ENCODE peak calls at places on chromosomes 6 and 20, in nine cellular contexts. One of them, this sample, is unnamed.

GRCh38 chr6:169702640-169703246 is 817 bp downstream of the C6orf120 start:
- DNase-seq in pancreas: peak
- DNase-seq in transverse colon: peak
- DNase-seq in A549: no peak
- DNase-seq in left lung: peak
- DNase-seq in lower lobe of right lung: peak
- DNase-seq in PC-3: peak
- DNase-seq in Peyer's patch: peak
- DNase-seq in Panc1: no peak
- DNase-seq in this sample: no peak

GRCh38 chr20:15674253-15675145 is 898.7 kb downstream of the KIF16B start:
- DNase-seq in pancreas: no peak
- DNase-seq in transverse colon: no peak
- DNase-seq in A549: no peak
- DNase-seq in left lung: no peak
- DNase-seq in lower lobe of right lung: no peak
- DNase-seq in PC-3: no peak
- DNase-seq in Peyer's patch: no peak
- DNase-seq in Panc1: no peak
- DNase-seq in this sample: no peak

GRCh38 chr20:49283703-49284625 is 6.1 kb upstream of the ZNFX1 start:
- DNase-seq in pancreas: no peak
- DNase-seq in transverse colon: no peak
- DNase-seq in A549: no peak
- DNase-seq in left lung: no peak
- DNase-seq in lower lobe of right lung: no peak
- DNase-seq in PC-3: peak
- DNase-seq in Peyer's patch: no peak
- DNase-seq in Panc1: no peak
- DNase-seq in this sample: no peak

GRCh38 chr6:143485967-143486366 is 25.6 kb downstream of the FUCA2 start:
- DNase-seq in pancreas: no peak
- DNase-seq in transverse colon: no peak
- DNase-seq in A549: no peak
- DNase-seq in left lung: no peak
- DNase-seq in lower lobe of right lung: no peak
- DNase-seq in PC-3: no peak
- DNase-seq in Peyer's patch: no peak
- DNase-seq in Panc1: no peak
- DNase-seq in this sample: no peak

GRCh38 chr20:4130404-4131189 is 115.2 kb upstream of the RNF24 start:
- DNase-seq in pancreas: no peak
- DNase-seq in transverse colon: no peak
- DNase-seq in A549: peak
- DNase-seq in left lung: no peak
- DNase-seq in lower lobe of right lung: no peak
- DNase-seq in PC-3: peak
- DNase-seq in Peyer's patch: no peak
- DNase-seq in Panc1: peak
- DNase-seq in this sample: no peak

GRCh38 chr6:32565511-32565910 is 24.1 kb downstream of the HLA-DRB1 start:
- DNase-seq in pancreas: no peak
- DNase-seq in transverse colon: no peak
- DNase-seq in A549: no peak
- DNase-seq in left lung: no peak
- DNase-seq in lower lobe of right lung: no peak
- DNase-seq in PC-3: no peak
- DNase-seq in Peyer's patch: no peak
- DNase-seq in Panc1: no peak
- DNase-seq in this sample: no peak

GRCh38 chr6:30364591-30364990 is 19.6 kb downstream of the RPP21 start:
- DNase-seq in pancreas: no peak
- DNase-seq in transverse colon: no peak
- DNase-seq in A549: no peak
- DNase-seq in left lung: no peak
- DNase-seq in lower lobe of right lung: no peak
- DNase-seq in PC-3: peak
- DNase-seq in Peyer's patch: no peak
- DNase-seq in Panc1: no peak
- DNase-seq in this sample: no peak

GRCh38 chr20:59972037-59972801 is 14.0 kb downstream of the CDH26 start:
- DNase-seq in pancreas: no peak
- DNase-seq in transverse colon: no peak
- DNase-seq in A549: no peak
- DNase-seq in left lung: no peak
- DNase-seq in lower lobe of right lung: no peak
- DNase-seq in PC-3: peak
- DNase-seq in Peyer's patch: no peak
- DNase-seq in Panc1: no peak
- DNase-seq in this sample: no peak

GRCh38 chr6:132912273-132912672 is 97.9 kb downstream of the RPS12 start:
- DNase-seq in pancreas: no peak
- DNase-seq in transverse colon: no peak
- DNase-seq in A549: no peak
- DNase-seq in left lung: no peak
- DNase-seq in lower lobe of right lung: no peak
- DNase-seq in PC-3: peak
- DNase-seq in Peyer's patch: no peak
- DNase-seq in Panc1: no peak
- DNase-seq in this sample: no peak

GRCh38 chr6:56246941-56247653 is at the start of gene COL21A1:
- DNase-seq in pancreas: peak
- DNase-seq in transverse colon: peak
- DNase-seq in A549: peak
- DNase-seq in left lung: peak
- DNase-seq in lower lobe of right lung: peak
- DNase-seq in PC-3: peak
- DNase-seq in Peyer's patch: no peak
- DNase-seq in Panc1: no peak
- DNase-seq in this sample: no peak

GRCh38 chr6:88808381-88808780 is 155.0 kb downstream of the RNGTT start:
- DNase-seq in pancreas: no peak
- DNase-seq in transverse colon: no peak
- DNase-seq in A549: no peak
- DNase-seq in left lung: no peak
- DNase-seq in lower lobe of right lung: no peak
- DNase-seq in PC-3: no peak
- DNase-seq in Peyer's patch: no peak
- DNase-seq in Panc1: no peak
- DNase-seq in this sample: no peak

GRCh38 chr6:26328265-26328844 is 36.6 kb upstream of the BTN3A2 start:
- DNase-seq in pancreas: no peak
- DNase-seq in transverse colon: no peak
- DNase-seq in A549: no peak
- DNase-seq in left lung: no peak
- DNase-seq in lower lobe of right lung: no peak
- DNase-seq in PC-3: no peak
- DNase-seq in Peyer's patch: no peak
- DNase-seq in Panc1: no peak
- DNase-seq in this sample: no peak

GRCh38 chr6:169931223-169931760 is 179.9 kb downstream of the ERMARD start:
- DNase-seq in pancreas: no peak
- DNase-seq in transverse colon: no peak
- DNase-seq in A549: no peak
- DNase-seq in left lung: no peak
- DNase-seq in lower lobe of right lung: no peak
- DNase-seq in PC-3: no peak
- DNase-seq in Peyer's patch: no peak
- DNase-seq in Panc1: no peak
- DNase-seq in this sample: no peak

GRCh38 chr6:99151634-99152344 is 197.7 kb downstream of the FAXC start:
- DNase-seq in pancreas: peak
- DNase-seq in transverse colon: peak
- DNase-seq in A549: peak
- DNase-seq in left lung: no peak
- DNase-seq in lower lobe of right lung: peak
- DNase-seq in PC-3: peak
- DNase-seq in Peyer's patch: no peak
- DNase-seq in Panc1: peak
- DNase-seq in this sample: peak

DNA sequence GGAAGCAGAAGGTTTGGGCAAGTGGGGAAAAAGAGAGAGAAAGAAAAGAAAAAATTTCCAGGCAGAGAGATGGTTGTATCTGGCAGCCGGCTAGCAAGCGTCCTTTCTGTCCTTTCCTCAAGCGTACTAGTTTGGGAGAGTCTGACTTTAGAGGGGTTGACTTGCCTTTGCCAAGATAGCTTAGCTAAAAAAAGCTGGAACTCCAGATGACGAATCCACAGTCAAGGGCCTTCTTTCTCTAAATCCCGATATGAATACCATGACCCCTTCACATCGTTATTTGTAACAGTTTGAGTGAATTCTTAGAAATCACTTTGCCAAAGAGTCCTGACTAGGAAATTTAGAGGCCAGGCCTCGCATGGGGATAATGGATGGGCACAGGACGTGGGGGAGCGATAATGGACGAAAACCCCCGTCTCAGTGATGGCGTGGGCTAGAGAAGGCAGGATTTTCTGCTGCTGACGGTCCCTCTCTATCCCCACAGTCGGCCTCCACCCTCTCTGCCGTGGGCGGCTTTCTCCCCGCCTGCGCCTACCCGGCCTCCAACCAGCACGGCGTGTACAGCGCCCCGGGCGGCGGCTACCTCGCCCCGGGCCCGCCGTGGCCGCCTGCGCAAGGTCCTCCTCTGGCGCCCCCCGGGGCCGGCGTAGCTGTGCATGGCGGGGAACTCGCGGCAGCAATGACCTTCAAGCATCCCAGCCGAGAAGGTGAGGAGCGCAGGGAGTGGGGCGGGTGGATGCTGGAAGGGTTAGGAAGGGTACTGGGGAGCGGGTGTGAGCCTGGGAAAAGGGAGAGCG is 3.5 kb downstream of the PAX1 start:
- DNase-seq in pancreas: no peak
- DNase-seq in transverse colon: no peak
- DNase-seq in A549: no peak
- DNase-seq in left lung: no peak
- DNase-seq in lower lobe of right lung: no peak
- DNase-seq in PC-3: no peak
- DNase-seq in Peyer's patch: no peak
- DNase-seq in Panc1: no peak
- DNase-seq in this sample: no peak
- H3K4me3 ChIP-seq in pancreas: no peak
- H3K4me3 ChIP-seq in transverse colon: no peak
- H3K4me3 ChIP-seq in A549: no peak
- H3K4me3 ChIP-seq in left lung: no peak
- H3K4me3 ChIP-seq in lower lobe of right lung: no peak
- H3K4me3 ChIP-seq in PC-3: no peak
- H3K4me3 ChIP-seq in Peyer's patch: no peak
- H3K4me3 ChIP-seq in Panc1: no peak
- H3K4me3 ChIP-seq in this sample: no peak

DNA sequence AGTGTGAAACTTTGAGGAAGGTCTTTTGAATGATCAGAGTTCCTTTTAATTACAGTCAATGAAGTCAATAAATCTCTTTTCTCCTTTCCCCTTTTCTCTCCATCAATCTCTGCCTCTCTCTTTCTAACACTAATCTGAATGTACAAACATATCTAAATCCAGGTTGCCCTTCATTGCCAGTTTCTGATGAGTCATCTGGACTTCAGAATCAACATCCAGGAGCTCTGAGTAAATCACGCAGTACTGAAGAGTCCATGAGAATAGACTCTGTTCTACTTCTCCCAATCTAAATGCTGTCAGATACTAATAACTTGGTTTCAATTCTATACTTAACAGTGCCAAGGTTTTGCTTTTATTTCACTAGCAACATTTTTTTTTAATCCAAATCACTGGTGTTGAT is 238.7 kb upstream of the THEMIS start:
- DNase-seq in pancreas: no peak
- DNase-seq in transverse colon: no peak
- DNase-seq in A549: peak
- DNase-seq in left lung: no peak
- DNase-seq in lower lobe of right lung: no peak
- DNase-seq in PC-3: peak
- DNase-seq in Peyer's patch: no peak
- DNase-seq in Panc1: peak
- DNase-seq in this sample: no peak
- H3K27ac ChIP-seq in pancreas: no peak
- H3K27ac ChIP-seq in transverse colon: no peak
- H3K27ac ChIP-seq in A549: peak
- H3K27ac ChIP-seq in left lung: no peak
- H3K27ac ChIP-seq in lower lobe of right lung: no peak
- H3K27ac ChIP-seq in PC-3: no peak
- H3K27ac ChIP-seq in Peyer's patch: no peak
- H3K27ac ChIP-seq in Panc1: no peak
- H3K27ac ChIP-seq in this sample: no peak

DNA sequence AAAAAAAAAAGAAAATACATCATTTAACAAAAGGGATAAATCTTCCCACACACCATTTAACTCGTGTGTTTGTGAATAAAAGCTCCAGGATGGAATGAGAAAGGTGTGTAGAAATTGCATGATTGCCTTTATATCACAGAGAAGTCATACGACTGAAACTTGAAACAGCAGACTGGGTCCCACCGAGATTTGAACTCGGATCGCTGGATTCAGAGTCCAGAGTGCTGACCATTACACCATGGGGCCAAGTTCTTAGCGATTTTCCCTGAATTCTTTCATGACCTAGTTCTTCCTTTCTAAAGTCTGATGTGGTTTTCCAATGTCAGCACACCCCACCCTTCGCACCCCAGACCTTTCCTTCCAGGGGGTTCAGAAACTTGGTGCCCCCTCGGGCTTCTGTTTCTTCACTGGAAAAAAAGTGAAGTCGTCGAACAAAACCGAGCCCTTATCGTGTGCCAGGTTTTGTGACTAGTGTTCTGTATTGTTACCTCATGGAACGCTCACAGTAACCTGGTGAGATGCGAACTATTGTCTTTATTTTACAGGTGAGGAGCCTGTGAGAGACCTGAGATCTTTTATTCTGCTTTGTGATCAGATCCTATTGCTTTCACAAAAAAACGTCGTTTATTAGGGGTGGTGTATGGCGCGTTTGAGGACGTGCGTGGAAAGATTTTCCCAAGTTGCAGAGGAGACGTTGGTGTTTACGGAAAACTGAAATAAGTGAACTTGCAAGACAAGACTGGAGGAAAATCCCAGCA is 120.8 kb downstream of the OR2B2 start:
- DNase-seq in pancreas: peak
- DNase-seq in transverse colon: peak
- DNase-seq in A549: peak
- DNase-seq in left lung: peak
- DNase-seq in lower lobe of right lung: no peak
- DNase-seq in PC-3: peak
- DNase-seq in Peyer's patch: no peak
- DNase-seq in Panc1: peak
- DNase-seq in this sample: no peak
- H3K4me3 ChIP-seq in pancreas: peak
- H3K4me3 ChIP-seq in transverse colon: peak
- H3K4me3 ChIP-seq in A549: peak
- H3K4me3 ChIP-seq in left lung: peak
- H3K4me3 ChIP-seq in lower lobe of right lung: peak
- H3K4me3 ChIP-seq in PC-3: peak
- H3K4me3 ChIP-seq in Peyer's patch: peak
- H3K4me3 ChIP-seq in Panc1: peak
- H3K4me3 ChIP-seq in this sample: peak

DNA sequence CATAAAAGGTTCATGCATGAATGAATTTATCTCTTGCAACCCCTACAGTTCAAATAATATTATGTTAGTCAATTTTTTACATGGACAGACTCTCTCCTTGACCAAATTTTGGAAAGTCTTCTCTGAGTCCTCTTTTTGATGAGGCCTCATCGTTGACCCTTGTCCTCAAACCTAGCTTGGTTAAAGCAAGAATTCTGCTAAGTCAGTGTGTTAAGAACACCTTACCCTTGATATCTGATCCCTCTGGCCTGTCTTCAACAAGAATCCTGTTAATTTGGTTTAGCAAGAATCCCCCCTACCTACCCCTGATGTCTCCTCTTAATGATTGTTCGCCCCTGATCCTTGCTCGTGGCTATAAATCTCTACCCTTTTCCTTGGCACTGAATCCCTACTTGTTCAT is 301.4 kb downstream of the LAMA2 start:
- DNase-seq in pancreas: no peak
- DNase-seq in transverse colon: no peak
- DNase-seq in A549: no peak
- DNase-seq in left lung: no peak
- DNase-seq in lower lobe of right lung: no peak
- DNase-seq in PC-3: no peak
- DNase-seq in Peyer's patch: no peak
- DNase-seq in Panc1: no peak
- DNase-seq in this sample: no peak
- H3K27ac ChIP-seq in pancreas: no peak
- H3K27ac ChIP-seq in transverse colon: no peak
- H3K27ac ChIP-seq in A549: no peak
- H3K27ac ChIP-seq in left lung: no peak
- H3K27ac ChIP-seq in lower lobe of right lung: no peak
- H3K27ac ChIP-seq in PC-3: peak
- H3K27ac ChIP-seq in Peyer's patch: no peak
- H3K27ac ChIP-seq in Panc1: peak
- H3K27ac ChIP-seq in this sample: no peak

This sample was measured in AG04450.